ENCODE peak calls at places on chromosomes 16 and 17, in five cellular contexts. B, V, D, F and Y are unnamed samples.

GRCh38 chr16:19228057-19228456 is 57.5 kb upstream of the CLEC19A start:
- DNase-seq in B (no peak), V (no peak), D (no peak), F (no peak), Y (no peak)

GRCh38 chr17:78736526-78737079 is 45.5 kb downstream of the CYTH1 start:
- DNase-seq in B (no peak), V (peak), D (peak), F (no peak), Y (peak)

GRCh38 chr16:85923153-85924021 is 24.4 kb downstream of the IRF8 start:
- DNase-seq in B (no peak), V (no peak), D (no peak), F (peak), Y (no peak)

GRCh38 chr17:77830816-77831490 is 127.5 kb upstream of the TNRC6C start:
- DNase-seq in B (no peak), V (no peak), D (no peak), F (no peak), Y (no peak)

GRCh38 chr17:68698761-68699160 is 97.6 kb upstream of the FAM20A start:
- DNase-seq in B (no peak), V (no peak), D (no peak), F (peak), Y (no peak)

GRCh38 chr17:78958556-78959191 is 21.0 kb downstream of the LGALS3BP start:
- DNase-seq in B (peak), V (no peak), D (no peak), F (no peak), Y (no peak)

GRCh38 chr17:7133424-7133823 is 18.8 kb upstream of the ASGR2 start:
- DNase-seq in B (no peak), V (no peak), D (no peak), F (no peak), Y (no peak)

GRCh38 chr16:69903851-69904250 is 47.3 kb upstream of the CLEC18A start:
- DNase-seq in B (no peak), V (no peak), D (no peak), F (no peak), Y (no peak)

GRCh38 chr17:57326348-57326747 is 70.0 kb downstream of the MSI2 start:
- DNase-seq in B (no peak), V (no peak), D (no peak), F (no peak), Y (no peak)

GRCh38 chr17:63421681-63422645 is 24.1 kb downstream of the CYB561 start:
- DNase-seq in B (no peak), V (no peak), D (no peak), F (no peak), Y (no peak)

GRCh38 chr17:78247304-78247703 is 15.9 kb downstream of the TMEM235 start:
- DNase-seq in B (no peak), V (no peak), D (no peak), F (no peak), Y (no peak)

GRCh38 chr17:27569257-27569722 is 61.7 kb upstream of the LGALS9 start:
- DNase-seq in B (no peak), V (no peak), D (no peak), F (no peak), Y (no peak)

GRCh38 chr17:81067331-81067730 is 32.4 kb downstream of the BAIAP2 start:
- DNase-seq in B (no peak), V (no peak), D (no peak), F (no peak), Y (no peak)

GRCh38 chr17:73066148-73066884 is 26.2 kb downstream of the SLC39A11 start:
- DNase-seq in B (no peak), V (no peak), D (no peak), F (no peak), Y (no peak)

GRCh38 chr17:37177234-37177633 is 198.6 kb upstream of the C17orf78 start:
- DNase-seq in B (no peak), V (no peak), D (peak), F (no peak), Y (no peak)

GRCh38 chr16:82138478-82139285 is 31.3 kb downstream of the MPHOSPH6 start:
- DNase-seq in B (no peak), V (no peak), D (no peak), F (no peak), Y (no peak)

GRCh38 chr17:57207396-57207795 is 48.9 kb upstream of the MSI2 start:
- DNase-seq in B (no peak), V (no peak), D (no peak), F (no peak), Y (no peak)

GRCh38 chr17:64503341-64503740 is 2.7 kb downstream of the DDX5 start:
- DNase-seq in B (no peak), V (no peak), D (no peak), F (no peak), Y (no peak)

GRCh38 chr17:35087731-35088646 is 24.5 kb upstream of the RFFL start:
- DNase-seq in B (peak), V (no peak), D (peak), F (peak), Y (no peak)

GRCh38 chr17:38558751-38559024 is 47.1 kb downstream of the SRCIN1 start:
- DNase-seq in B (no peak), V (no peak), D (no peak), F (no peak), Y (no peak)